ENCODE peak calls at places on chromosomes 3 and 15, in five cellular contexts. F, D, S, M and E are unnamed samples.

GRCh38 chr15:68192804-68193521 is 12.2 kb downstream of the CALML4 start:
- DNase-seq in D (no peak), S (no peak), F (no peak), M (no peak), E (no peak)

GRCh38 chr3:42886294-42886822 is 10.7 kb upstream of the CYP8B1 start:
- DNase-seq in M (no peak), S (no peak), D (no peak), F (no peak), E (no peak)

GRCh38 chr15:66906660-66907059 is 158.7 kb upstream of the SMAD3 start:
- DNase-seq in S (no peak), M (no peak), D (no peak), F (no peak), E (no peak)

GRCh38 chr3:112871735-112872134 is 25.1 kb upstream of the CD200R1L start:
- DNase-seq in S (no peak), M (no peak), F (no peak), D (no peak), E (no peak)

GRCh38 chr3:40254491-40254890 is 55.0 kb upstream of the EIF1B start:
- DNase-seq in F (no peak), S (no peak), D (no peak), M (no peak), E (no peak)

GRCh38 chr15:43509923-43510229 is 7.5 kb upstream of the MAP1A start:
- DNase-seq in F (peak; percentile 6), M (peak; percentile 29), S (no peak), D (no peak), E (no peak)

GRCh38 chr3:182713743-182714517 is 79.4 kb upstream of the ATP11B start:
- DNase-seq in F (peak; percentile 58), M (peak; percentile 51), D (no peak), S (no peak), E (no peak)

GRCh38 chr3:94070341-94070911 is 7.6 kb downstream of the NSUN3 start:
- DNase-seq in S (no peak), D (no peak), M (no peak), F (peak; percentile 17), E (no peak)

GRCh38 chr3:190446492-190447301 is 3.0 kb downstream of the TMEM207 start:
- DNase-seq in D (no peak), S (no peak), F (no peak), M (no peak), E (no peak)

GRCh38 chr3:160016972-160017371 is 28.3 kb downstream of the IL12A start:
- DNase-seq in D (no peak), F (no peak), M (peak; percentile 56), S (no peak), E (no peak)

GRCh38 chr3:133468251-133468721 is 68.4 kb downstream of the BFSP2 start:
- DNase-seq in M (no peak), F (no peak), S (no peak), D (no peak), E (no peak)

GRCh38 chr3:13916375-13916774 is 36.5 kb upstream of the WNT7A start:
- DNase-seq in F (no peak), S (no peak), M (no peak), D (no peak), E (no peak)

GRCh38 chr3:139121513-139122220 is 77.0 kb upstream of the PRR23C start:
- DNase-seq in F (no peak), M (no peak), S (no peak), D (no peak), E (no peak)

GRCh38 chr3:133494469-133494868 is 79.0 kb upstream of the CDV3 start:
- DNase-seq in D (no peak), F (no peak), M (peak; percentile 72), S (no peak), E (no peak)

GRCh38 chr3:103052236-103052830 is 617.5 kb downstream of the ZPLD1 start:
- DNase-seq in F (no peak), M (peak; percentile 80), D (no peak), S (no peak), E (no peak)